ENCODE peak calls at places on chromosomes 4 and X, in six cellular contexts. B, D, H, S, A and C are unnamed samples.
A peak's percentile ranks its signal among the peaks of the same experiment; 100 is the strongest.

GRCh38 chrX:134146493-134146892 is 90.5 kb upstream of the CCDC160 start:
- DNase-seq in B (no peak), S (no peak), H (no peak), A (no peak), D (no peak), C (no peak)

GRCh38 chr4:88006956-88007303 is 505 bp upstream of the PKD2 start:
- DNase-seq in A (peak; percentile 35), H (no peak), B (peak; percentile 66), D (no peak), S (no peak), C (no peak)

GRCh38 chrX:118520206-118520857 is 24.7 kb downstream of the DOCK11 start:
- DNase-seq in D (no peak), H (no peak), S (no peak), A (no peak), B (no peak), C (no peak)

GRCh38 chr4:15765910-15766703 is 12.0 kb upstream of the CD38 start:
- DNase-seq in B (no peak), D (no peak), A (no peak), S (no peak), H (no peak), C (no peak)

GRCh38 chr4:163673848-163674702 is 179.6 kb downstream of the TMA16 start:
- DNase-seq in A (no peak), S (no peak), H (no peak), B (no peak), D (no peak), C (no peak)

GRCh38 chr4:10619220-10619619 is 65.3 kb downstream of the CLNK start:
- DNase-seq in D (no peak), H (no peak), S (peak; percentile 13), A (no peak), B (no peak), C (no peak)

GRCh38 chr4:24470681-24471622 is 113.4 kb downstream of the DHX15 start:
- DNase-seq in B (peak; percentile 72), H (peak; percentile 32), D (peak; percentile 27), S (no peak), A (peak; percentile 34), C (peak; percentile 21)

GRCh38 chr4:149709640-149710039 is 106.0 kb downstream of the IQCM start:
- DNase-seq in S (no peak), B (no peak), A (no peak), H (no peak), D (no peak), C (no peak)

GRCh38 chrX:148658115-148658725 is 157.8 kb downstream of the AFF2 start:
- DNase-seq in B (no peak), S (no peak), A (no peak), D (no peak), H (no peak), C (no peak)

GRCh38 chr4:140098481-140099132 is 55.4 kb downstream of the MAML3 start:
- DNase-seq in H (no peak), A (no peak), B (no peak), S (peak; percentile 64), D (peak; percentile 26), C (no peak)

GRCh38 chrX:40171513-40172168 is 73.9 kb upstream of the BCOR start:
- DNase-seq in A (peak; percentile 42), S (no peak), H (peak; percentile 25), B (peak; percentile 68), D (no peak), C (no peak)

GRCh38 chr4:70197842-70198241 is 2.3 kb downstream of the ODAM start:
- DNase-seq in S (no peak), H (no peak), D (no peak), B (no peak), A (no peak), C (no peak)

GRCh38 chrX:74450803-74451449 is 29.6 kb downstream of the SLC16A2 start:
- DNase-seq in D (no peak), S (peak; percentile 10), H (no peak), A (no peak), B (no peak), C (no peak)

GRCh38 chr4:87089368-87089767 is 131.1 kb downstream of the KLHL8 start:
- DNase-seq in H (no peak), A (no peak), B (no peak), D (no peak), S (no peak), C (no peak)

GRCh38 chrX:93591398-93591797 is 82.0 kb downstream of the NAP1L3 start:
- DNase-seq in S (no peak), D (no peak), H (no peak), A (no peak), B (no peak), C (no peak)

GRCh38 chrX:45771560-45772340 is 571.1 kb upstream of the DIPK2B start:
- DNase-seq in D (peak; percentile 12), B (no peak), A (no peak), H (no peak), S (no peak), C (no peak)

GRCh38 chr4:118917582-118917981 is 28.9 kb downstream of the SYNPO2 start:
- DNase-seq in D (no peak), B (no peak), A (no peak), H (no peak), S (no peak), C (no peak)

GRCh38 chrX:153539171-153539978 is 21.9 kb downstream of the ATP2B3 start:
- DNase-seq in B (peak; percentile 81), S (peak; percentile 24), D (peak; percentile 45), A (peak; percentile 62), H (peak; percentile 39), C (peak; percentile 22)

GRCh38 chrX:15301924-15302323 is 13.5 kb downstream of the ASB11 start:
- DNase-seq in H (no peak), D (peak; percentile 35), S (no peak), B (peak; percentile 81), A (no peak), C (peak; percentile 90)

GRCh38 chrX:136259543-136259942 is 8.3 kb upstream of the MAP7D3 start:
- DNase-seq in B (no peak), D (no peak), H (no peak), A (peak; percentile 39), S (no peak), C (no peak)

GRCh38 chr4:83109480-83110221 is 4.9 kb downstream of the PLAC8 start:
- DNase-seq in D (no peak), H (no peak), S (no peak), A (no peak), B (peak; percentile 68), C (no peak)

GRCh38 chr4:21775703-21776102 is 172.9 kb downstream of the KCNIP4 start:
- DNase-seq in A (no peak), D (no peak), B (no peak), H (no peak), S (no peak), C (no peak)

GRCh38 chrX:53250556-53250955 is 25.5 kb upstream of the KDM5C start:
- DNase-seq in D (no peak), H (no peak), S (no peak), A (no peak), B (no peak), C (no peak)

GRCh38 chrX:74408310-74408709 is 13.0 kb upstream of the SLC16A2 start:
- DNase-seq in H (no peak), B (no peak), A (no peak), S (no peak), D (no peak), C (no peak)

GRCh38 chrX:13081385-13082285 is 37.2 kb upstream of the FAM9C start:
- DNase-seq in D (no peak), S (no peak), A (no peak), B (no peak), H (no peak), C (no peak)

GRCh38 chr4:151600432-151600831 is 160.4 kb downstream of the GATB start:
- DNase-seq in D (no peak), B (no peak), H (no peak), S (no peak), A (no peak), C (no peak)

GRCh38 chr4:97238956-97239698 is 904.1 kb downstream of the STPG2 start:
- DNase-seq in S (no peak), A (no peak), B (no peak), H (no peak), D (no peak), C (no peak)

GRCh38 chrX:41558531-41558930 is 111.4 kb downstream of the NYX start:
- DNase-seq in A (no peak), B (no peak), D (no peak), S (no peak), H (no peak), C (no peak)

GRCh38 chrX:38293741-38294140 is 33.6 kb downstream of the RPGR start:
- DNase-seq in S (no peak), H (no peak), D (no peak), B (no peak), A (no peak), C (no peak)

GRCh38 chr4:123037809-123038208 is 115.4 kb upstream of the NUDT6 start:
- DNase-seq in A (no peak), B (no peak), D (no peak), H (no peak), S (no peak), C (no peak)

GRCh38 chr4:1520145-1520661 is 114.0 kb upstream of the NKX1-1 start:
- DNase-seq in S (no peak), A (no peak), D (no peak), H (no peak), B (peak; percentile 56), C (no peak)
- TF ChIP-seq POLR2A in S (no peak), A (no peak), D (no peak), H (no peak), B (no peak), C (no peak)

DNA sequence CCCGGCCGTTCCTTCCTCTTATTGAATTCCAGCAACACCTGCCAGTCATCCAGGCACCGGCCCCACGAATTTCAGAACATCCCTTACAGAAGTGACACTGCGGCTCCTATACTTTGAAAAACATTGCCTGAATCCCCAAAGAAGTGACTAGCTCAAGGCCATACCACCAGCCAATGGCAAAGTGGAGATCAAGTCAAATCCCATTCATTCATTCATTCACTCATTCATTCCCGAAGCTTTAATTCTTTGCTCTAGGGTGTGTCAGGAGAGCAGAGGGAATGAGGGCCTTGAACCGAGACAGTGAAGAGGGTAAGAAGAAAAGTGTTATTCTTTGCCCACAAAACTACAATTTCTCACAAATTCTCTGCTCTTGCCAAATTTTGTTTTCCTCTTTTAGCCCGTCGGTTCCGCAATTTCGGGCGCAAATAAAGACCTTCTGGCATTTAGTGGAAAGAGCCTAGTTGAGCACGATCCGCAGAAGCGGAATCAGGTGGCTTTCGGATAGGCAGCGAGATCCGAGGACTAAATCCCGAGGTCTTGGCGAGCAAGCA is 825 bp upstream of the HMGB3 start:
- DNase-seq in S (no peak), D (no peak), H (no peak), A (no peak), B (no peak), C (no peak)
- TF ChIP-seq CTCF in S (no peak), D (no peak), H (no peak), A (no peak), B (no peak), C (no peak)

GRCh38 chr4:124104628-124105027 is 607.9 kb downstream of the ANKRD50 start:
- DNase-seq in B (no peak), H (no peak), S (no peak), A (no peak), D (no peak), C (no peak)

GRCh38 chr4:124104101-124104500 is 608.4 kb downstream of the ANKRD50 start:
- DNase-seq in S (no peak), H (no peak), B (no peak), D (no peak), A (no peak), C (no peak)

GRCh38 chr4:124105212-124105611 is 607.3 kb downstream of the ANKRD50 start:
- DNase-seq in S (no peak), H (no peak), A (no peak), D (no peak), B (no peak), C (no peak)
- H3K4me3 ChIP-seq in S (no peak overlapping the region), H (no peak overlapping the region), A (no peak overlapping the region), D (no peak overlapping the region), B (no peak overlapping the region), C (no peak overlapping the region)

GRCh38 chr4:66123195-66123594 is 452.9 kb upstream of the EPHA5 start:
- DNase-seq in D (no peak), B (no peak), S (no peak), H (no peak), A (no peak), C (no peak)
- TF ChIP-seq POLR2A in D (no peak), B (no peak), S (no peak), H (no peak), A (no peak), C (no peak)